ENCODE peak calls at places on chromosomes 12 and 14, in eight cellular contexts. One of them, this sample, is unnamed.

GRCh38 chr12:31574803-31575573 is 15.9 kb downstream of the DENND5B start:
- DNase-seq in type B pancreatic cell: no peak
- DNase-seq in H54: no peak
- DNase-seq in GM12892: no peak
- DNase-seq in NCI-H2081: no peak
- DNase-seq in nucleus accumbens: no peak
- DNase-seq in CD4-positive, alpha-beta T cell: no peak
- DNase-seq in CD8-positive, alpha-beta T cell: no peak
- DNase-seq in this sample: no peak

GRCh38 chr14:106606936-106607335 is 1080.6 kb downstream of the TMEM121 start:
- DNase-seq in type B pancreatic cell: no peak
- DNase-seq in H54: no peak
- DNase-seq in GM12892: no peak
- DNase-seq in NCI-H2081: no peak
- DNase-seq in nucleus accumbens: no peak
- DNase-seq in CD4-positive, alpha-beta T cell: no peak
- DNase-seq in CD8-positive, alpha-beta T cell: no peak
- DNase-seq in this sample: no peak

GRCh38 chr12:77152623-77153193 is 87.3 kb upstream of the E2F7 start:
- DNase-seq in type B pancreatic cell: no peak
- DNase-seq in H54: no peak
- DNase-seq in GM12892: no peak
- DNase-seq in NCI-H2081: peak
- DNase-seq in nucleus accumbens: no peak
- DNase-seq in CD4-positive, alpha-beta T cell: no peak
- DNase-seq in CD8-positive, alpha-beta T cell: no peak
- DNase-seq in this sample: no peak

GRCh38 chr12:19261773-19262172 is 132.2 kb downstream of the PLEKHA5 start:
- DNase-seq in type B pancreatic cell: no peak
- DNase-seq in H54: no peak
- DNase-seq in GM12892: no peak
- DNase-seq in NCI-H2081: no peak
- DNase-seq in nucleus accumbens: no peak
- DNase-seq in CD4-positive, alpha-beta T cell: no peak
- DNase-seq in CD8-positive, alpha-beta T cell: no peak
- DNase-seq in this sample: no peak

GRCh38 chr12:29831173-29831572 is 47.4 kb upstream of the TMTC1 start:
- DNase-seq in type B pancreatic cell: no peak
- DNase-seq in H54: no peak
- DNase-seq in GM12892: no peak
- DNase-seq in NCI-H2081: no peak
- DNase-seq in nucleus accumbens: no peak
- DNase-seq in CD4-positive, alpha-beta T cell: no peak
- DNase-seq in CD8-positive, alpha-beta T cell: no peak
- DNase-seq in this sample: no peak

GRCh38 chr14:48275301-48275700 is 599.9 kb upstream of the MDGA2 start:
- DNase-seq in type B pancreatic cell: no peak
- DNase-seq in H54: no peak
- DNase-seq in GM12892: no peak
- DNase-seq in NCI-H2081: no peak
- DNase-seq in nucleus accumbens: peak
- DNase-seq in CD4-positive, alpha-beta T cell: no peak
- DNase-seq in CD8-positive, alpha-beta T cell: no peak
- DNase-seq in this sample: no peak

GRCh38 chr12:64097346-64098105 is 124.6 kb downstream of the KICS2 start:
- DNase-seq in type B pancreatic cell: no peak
- DNase-seq in H54: no peak
- DNase-seq in GM12892: no peak
- DNase-seq in NCI-H2081: peak
- DNase-seq in nucleus accumbens: no peak
- DNase-seq in CD4-positive, alpha-beta T cell: no peak
- DNase-seq in CD8-positive, alpha-beta T cell: no peak
- DNase-seq in this sample: no peak

GRCh38 chr14:97408937-97409860 is 612.0 kb downstream of the VRK1 start:
- DNase-seq in type B pancreatic cell: no peak
- DNase-seq in H54: no peak
- DNase-seq in GM12892: no peak
- DNase-seq in NCI-H2081: no peak
- DNase-seq in nucleus accumbens: no peak
- DNase-seq in CD4-positive, alpha-beta T cell: no peak
- DNase-seq in CD8-positive, alpha-beta T cell: no peak
- DNase-seq in this sample: no peak

GRCh38 chr12:51850081-51850932 is 1.8 kb upstream of the FIGNL2 start:
- DNase-seq in type B pancreatic cell: no peak
- DNase-seq in H54: no peak
- DNase-seq in GM12892: no peak
- DNase-seq in NCI-H2081: no peak
- DNase-seq in nucleus accumbens: no peak
- DNase-seq in CD4-positive, alpha-beta T cell: no peak
- DNase-seq in CD8-positive, alpha-beta T cell: no peak
- DNase-seq in this sample: no peak

GRCh38 chr14:101591582-101591981 is 30.3 kb downstream of the DIO3 start:
- DNase-seq in type B pancreatic cell: no peak
- DNase-seq in H54: no peak
- DNase-seq in GM12892: no peak
- DNase-seq in NCI-H2081: no peak
- DNase-seq in nucleus accumbens: no peak
- DNase-seq in CD4-positive, alpha-beta T cell: no peak
- DNase-seq in CD8-positive, alpha-beta T cell: no peak
- DNase-seq in this sample: no peak

GRCh38 chr12:106226884-106227640 is 20.8 kb downstream of the CKAP4 start:
- DNase-seq in type B pancreatic cell: no peak
- DNase-seq in H54: peak
- DNase-seq in GM12892: peak
- DNase-seq in NCI-H2081: peak
- DNase-seq in nucleus accumbens: peak
- DNase-seq in CD4-positive, alpha-beta T cell: peak
- DNase-seq in CD8-positive, alpha-beta T cell: peak
- DNase-seq in this sample: no peak

GRCh38 chr12:41013921-41014642 is 174.0 kb upstream of the PDZRN4 start:
- DNase-seq in type B pancreatic cell: no peak
- DNase-seq in H54: no peak
- DNase-seq in GM12892: no peak
- DNase-seq in NCI-H2081: peak
- DNase-seq in nucleus accumbens: no peak
- DNase-seq in CD4-positive, alpha-beta T cell: no peak
- DNase-seq in CD8-positive, alpha-beta T cell: no peak
- DNase-seq in this sample: no peak

GRCh38 chr14:90060965-90061848 is 587 bp upstream of the KCNK13 start:
- DNase-seq in type B pancreatic cell: no peak
- DNase-seq in H54: no peak
- DNase-seq in GM12892: peak
- DNase-seq in NCI-H2081: peak
- DNase-seq in nucleus accumbens: no peak
- DNase-seq in CD4-positive, alpha-beta T cell: no peak
- DNase-seq in CD8-positive, alpha-beta T cell: no peak
- DNase-seq in this sample: peak

GRCh38 chr12:83514372-83514771 is 827.7 kb downstream of the TMTC2 start:
- DNase-seq in type B pancreatic cell: no peak
- DNase-seq in H54: no peak
- DNase-seq in GM12892: no peak
- DNase-seq in NCI-H2081: peak
- DNase-seq in nucleus accumbens: no peak
- DNase-seq in CD4-positive, alpha-beta T cell: no peak
- DNase-seq in CD8-positive, alpha-beta T cell: no peak
- DNase-seq in this sample: no peak